ENCODE peak calls at places on chromosomes 7 and 10, in four cellular contexts. R, S, J and V are unnamed samples.

GRCh38 chr7:156625585-156625984 is 15.0 kb upstream of the RNF32 start:
- DNase-seq in S (no peak), R (no peak), J (no peak), V (no peak)

GRCh38 chr7:117731455-117731854 is 141.8 kb downstream of the CTTNBP2 start:
- DNase-seq in R (no peak), S (no peak), J (no peak), V (no peak)

GRCh38 chr7:155715406-155715805 is 70.9 kb downstream of the RBM33 start:
- DNase-seq in S (no peak), R (no peak), J (no peak), V (no peak)

GRCh38 chr7:156475179-156475578 is 165.4 kb upstream of the RNF32 start:
- DNase-seq in S (no peak), J (no peak), R (no peak), V (no peak)

GRCh38 chr10:14692344-14693199 is 82.1 kb downstream of the FAM107B start:
- DNase-seq in S (no peak), R (no peak), J (no peak), V (no peak)

GRCh38 chr7:122343986-122344620 is 39.6 kb upstream of the FEZF1 start:
- DNase-seq in S (no peak), R (no peak), J (no peak), V (no peak)

GRCh38 chr7:49817251-49817650 is 43.8 kb downstream of the VWC2 start:
- DNase-seq in S (no peak), J (no peak), R (no peak), V (no peak)

GRCh38 chr10:133420579-133420978 is 3.8 kb downstream of the SPRN start:
- DNase-seq in S (no peak), R (no peak), J (no peak), V (no peak)

GRCh38 chr7:3688842-3689241 is 387.8 kb downstream of the SDK1 start:
- DNase-seq in J (no peak), S (no peak), R (no peak), V (no peak)

GRCh38 chr10:104322416-104322782 is 15.9 kb downstream of the ITPRIP start:
- DNase-seq in R (no peak), S (no peak), J (no peak), V (no peak)

GRCh38 chr10:126057494-126057893 is 161.1 kb downstream of the FANK1 start:
- DNase-seq in J (no peak), R (no peak), S (no peak), V (no peak)

GRCh38 chr10:70912556-70912955 is 24.2 kb upstream of the PCBD1 start:
- DNase-seq in J (no peak), R (no peak), S (no peak), V (no peak)

GRCh38 chr10:28496481-28496961 is 36.4 kb upstream of the WAC start:
- DNase-seq in R (no peak), S (peak), J (no peak), V (no peak)

GRCh38 chr10:67602268-67602950 is 93.6 kb downstream of the CTNNA3 start:
- DNase-seq in R (no peak), S (no peak), J (peak), V (peak)

GRCh38 chr10:81031774-81032173 is 494.1 kb downstream of the SH2D4B start:
- DNase-seq in S (no peak), R (no peak), J (no peak), V (no peak)

GRCh38 chr10:60572511-60573194 is 183.0 kb upstream of the ANK3 start:
- DNase-seq in S (peak), R (peak), J (peak), V (peak)

GRCh38 chr10:63369711-63370110 is 96.1 kb downstream of the JMJD1C start:
- DNase-seq in J (no peak), R (no peak), S (no peak), V (no peak)

GRCh38 chr7:142389544-142389943 is 131.7 kb upstream of the PRSS58 start:
- DNase-seq in S (peak), R (no peak), J (no peak), V (no peak)

GRCh38 chr10:22252801-22253577 is 35.2 kb upstream of the EBLN1 start:
- DNase-seq in R (peak), J (no peak), S (no peak), V (no peak)

GRCh38 chr7:113015038-113015645 is 71.5 kb downstream of the GPR85 start:
- DNase-seq in J (no peak), R (no peak), S (peak), V (no peak)

GRCh38 chr10:119940487-119940886 is 48.0 kb downstream of the SEC23IP start:
- DNase-seq in J (no peak), S (no peak), R (no peak), V (peak)

GRCh38 chr7:23234569-23235296 is 11.8 kb upstream of the GPNMB start:
- DNase-seq in J (no peak), R (no peak), S (no peak), V (no peak)

GRCh38 chr10:30534465-30535144 is 94.9 kb downstream of the LYZL2 start:
- DNase-seq in J (no peak), R (peak), S (peak), V (no peak)

GRCh38 chr10:30527623-30528426 is 93.8 kb downstream of the MAP3K8 start:
- DNase-seq in J (no peak), S (no peak), R (no peak), V (no peak)

GRCh38 chr10:30531751-30532530 is 97.6 kb downstream of the LYZL2 start:
- DNase-seq in S (no peak), J (no peak), R (no peak), V (no peak)

GRCh38 chr10:30528427-30528782 is 94.4 kb downstream of the MAP3K8 start:
- DNase-seq in S (no peak), J (no peak), R (no peak), V (no peak)

GRCh38 chr10:30529373-30529998 is 95.5 kb downstream of the MAP3K8 start:
- DNase-seq in S (no peak), R (no peak), J (no peak), V (no peak)
- H3K4me3 ChIP-seq in S (no peak), R (no peak), J (no peak), V (no peak)

GRCh38 chr7:24392774-24393173 is 108.8 kb downstream of the NPY start:
- DNase-seq in S (no peak), R (no peak), J (no peak), V (no peak)
- H3K4me3 ChIP-seq in S (no peak), R (no peak), J (no peak), V (no peak)

GRCh38 chr10:62083868-62084267 is 182.4 kb downstream of the ARID5B start:
- DNase-seq in J (no peak), S (peak), R (peak), V (no peak)
- H3K4me3 ChIP-seq in J (no peak), S (no peak), R (no peak), V (no peak)

GRCh38 chr10:49615213-49615612 is 1.4 kb downstream of the CHAT start:
- DNase-seq in S (no peak), J (no peak), R (no peak), V (no peak)

GRCh38 chr10:49613160-49613881 is 516 bp upstream of the CHAT start:
- DNase-seq in S (no peak), R (no peak), J (no peak), V (no peak)

GRCh38 chr10:49613882-49614241 is at the start of gene CHAT:
- DNase-seq in J (no peak), S (no peak), R (no peak), V (no peak)

GRCh38 chr10:49615721-49616120 is 1.9 kb downstream of the CHAT start:
- DNase-seq in S (no peak), J (no peak), R (no peak), V (no peak)

DNA sequence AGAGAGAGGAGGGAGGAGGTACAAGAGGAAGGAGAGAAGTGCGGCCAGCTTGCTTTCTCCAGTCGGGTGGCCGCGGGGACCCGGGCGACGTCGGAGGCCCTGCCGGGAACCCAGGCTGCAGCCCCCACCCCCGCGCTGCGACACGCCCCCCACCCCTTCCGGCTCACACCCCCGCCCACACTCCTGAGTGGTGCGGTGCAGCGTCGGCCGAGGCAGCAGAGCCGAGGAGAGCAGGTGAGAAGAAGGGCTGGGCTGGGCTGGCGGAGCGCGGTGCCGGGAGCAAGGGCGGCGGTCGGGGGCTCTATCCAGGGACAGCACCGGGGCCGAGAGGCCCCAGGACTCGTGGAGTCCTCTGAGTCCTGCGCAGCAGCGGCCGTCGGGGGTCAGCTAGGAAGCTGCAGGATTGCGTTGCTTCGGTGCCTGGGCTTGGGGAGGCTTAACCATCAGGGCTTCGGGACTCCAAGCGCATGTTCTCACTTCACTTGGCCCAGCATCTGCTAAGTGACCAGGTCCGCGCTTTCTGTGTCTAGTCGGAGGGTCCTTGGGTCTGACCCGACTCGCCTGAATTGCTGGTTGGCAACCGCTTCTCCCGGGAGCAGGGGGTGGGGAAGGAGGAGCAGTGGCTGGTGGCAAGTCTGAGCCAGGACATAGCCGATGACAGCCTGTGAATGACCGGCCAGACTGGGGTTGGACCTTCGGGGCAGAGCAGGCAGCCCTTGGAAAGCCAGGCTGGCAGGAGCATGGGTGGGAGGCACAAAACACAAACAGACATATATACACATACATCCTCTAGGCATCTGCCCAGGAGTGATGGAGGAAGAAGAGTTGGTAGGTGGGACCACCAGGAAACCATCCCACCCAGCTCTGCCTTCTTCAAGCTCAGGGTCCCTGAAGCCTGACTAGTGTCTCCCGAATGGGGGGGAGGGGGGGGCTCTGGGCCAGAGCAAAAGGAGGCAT is 683 bp downstream of the CHAT start:
- DNase-seq in R (no peak), J (no peak), S (peak), V (no peak)
- H3K4me3 ChIP-seq in R (no peak), J (no peak), S (no peak), V (no peak)

DNA sequence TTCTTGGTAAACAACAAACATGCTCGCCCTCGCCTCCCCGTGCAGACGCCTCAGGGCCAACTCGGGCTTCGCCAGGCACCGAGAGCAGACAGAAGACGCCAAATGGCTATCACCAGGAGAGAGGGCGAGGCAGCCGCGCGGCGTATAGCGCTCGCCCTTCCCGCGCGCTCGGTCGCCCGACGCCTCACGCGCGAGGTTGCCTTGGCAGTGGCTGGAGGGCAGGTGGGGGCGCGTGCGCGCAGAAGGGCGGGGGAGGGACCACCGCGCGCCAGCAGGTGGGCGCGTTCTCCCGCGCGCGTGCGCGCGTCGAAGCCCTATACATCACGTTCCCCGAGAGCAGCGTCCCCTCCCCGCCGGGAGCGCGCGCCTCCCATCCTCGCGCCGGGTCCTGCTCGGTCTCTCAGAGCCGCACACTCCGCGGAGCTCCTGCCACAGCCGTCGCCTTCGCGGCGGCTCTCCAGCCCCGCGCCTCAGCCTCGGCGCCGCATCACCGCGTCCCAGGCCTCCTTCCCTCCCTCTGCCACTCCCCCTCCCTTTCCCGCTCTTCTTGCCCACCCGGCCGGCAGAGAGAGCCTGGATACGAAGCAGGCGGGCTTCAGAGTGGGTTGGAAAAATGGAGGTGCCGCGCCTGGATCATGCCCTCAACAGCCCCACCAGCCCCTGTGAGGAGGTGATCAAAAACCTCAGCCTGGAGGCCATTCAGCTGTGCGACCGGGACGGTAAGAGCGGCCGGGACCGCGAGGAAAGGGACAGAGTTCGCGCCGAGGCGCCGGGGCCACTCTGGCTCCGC is at the start of gene PHYHIPL:
- DNase-seq in J (no peak), R (no peak), S (peak), V (no peak)
- H3K4me3 ChIP-seq in J (no peak), R (peak), S (peak), V (peak)

DNA sequence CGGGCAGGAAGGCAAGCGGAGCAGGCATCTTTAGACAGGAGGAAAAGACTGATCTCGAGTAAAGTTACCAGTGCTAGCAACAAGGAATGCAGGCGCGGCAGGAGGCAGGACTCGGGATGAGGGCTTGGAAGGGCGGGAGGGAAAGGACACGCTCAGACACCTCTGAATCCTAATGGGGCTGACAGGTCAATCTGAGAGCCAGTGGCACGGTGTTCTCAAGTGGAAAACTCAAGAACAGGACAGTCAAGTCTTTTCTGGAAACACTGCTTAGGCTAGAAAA is 155.3 kb upstream of the COBL start:
- DNase-seq in S (no peak), J (no peak), R (no peak), V (no peak)
- H3K4me3 ChIP-seq in S (no peak), J (no peak), R (no peak), V (no peak)